ENCODE peak calls at places on chromosomes 5 and 9, in five cellular contexts. U is CD8-positive, alpha-beta T cell; V is endodermal cell; T is HepG2; P is neural progenitor cell. Q is an unnamed sample. For H3K4me1, the result is how much of the 10 kb centered on the place peaks cover.

GRCh38 chr9:8694983-8695588 is 895.5 kb upstream of the DMAC1 start:
- DNase-seq in P (peak), T (no peak), U (no peak), V (no peak), Q (no peak)

GRCh38 chr9:130833324-130833990 is 1.6 kb upstream of the ABL1 start:
- DNase-seq in P (no peak), T (no peak), U (no peak), V (no peak), Q (no peak)

GRCh38 chr5:178309271-178310008 is 76.8 kb upstream of the PHYKPL start:
- DNase-seq in V (peak), P (no peak), U (no peak), T (no peak), Q (peak)

GRCh38 chr5:41832430-41832829 is 37.8 kb downstream of the OXCT1 start:
- DNase-seq in V (no peak), T (no peak), U (no peak), P (no peak), Q (no peak)

GRCh38 chr5:39107350-39107749 is 33.2 kb upstream of the RICTOR start:
- DNase-seq in U (no peak), T (no peak), P (no peak), V (no peak), Q (no peak)

GRCh38 chr5:5616247-5616895 is 193.9 kb downstream of the ICE1 start:
- DNase-seq in V (no peak), T (no peak), P (peak), U (no peak), Q (no peak)

GRCh38 chr9:81559741-81560140 is 129.6 kb downstream of the TLE1 start:
- DNase-seq in T (peak), V (no peak), U (no peak), P (no peak), Q (no peak)

GRCh38 chr5:181261320-181262085 is 560 bp upstream of the TRIM52 start:
- DNase-seq in U (peak), V (peak), P (peak), T (peak), Q (peak)

GRCh38 chr5:13606051-13606450 is 338.4 kb downstream of the DNAH5 start:
- DNase-seq in T (no peak), V (no peak), U (no peak), P (no peak), Q (no peak)

GRCh38 chr9:17134396-17134842 is 421 bp upstream of the CNTLN start:
- DNase-seq in U (no peak), V (no peak), T (no peak), P (no peak), Q (no peak)

GRCh38 chr9:5630038-5630507 is 1.2 kb downstream of the RIC1 start:
- DNase-seq in P (no peak), U (no peak), V (no peak), T (peak), Q (no peak)

GRCh38 chr9:89225587-89225986 is 47.0 kb upstream of the SHC3 start:
- DNase-seq in V (no peak), T (no peak), U (no peak), P (no peak), Q (no peak)
- H3K27ac ChIP-seq in V (peak), T (no peak), U (no peak), P (peak), Q (no peak)

GRCh38 chr9:121328876-121329681 is 41.0 kb downstream of the STOM start:
- DNase-seq in V (no peak), P (no peak), U (no peak), T (no peak), Q (no peak)

GRCh38 chr9:121325387-121325786 is 44.7 kb downstream of the STOM start:
- DNase-seq in V (no peak), U (no peak), P (no peak), T (no peak), Q (peak)

GRCh38 chr9:121326130-121326838 is 43.8 kb downstream of the STOM start:
- DNase-seq in P (peak), V (no peak), U (no peak), T (no peak), Q (peak)

GRCh38 chr9:121328476-121328875 is 41.6 kb downstream of the STOM start:
- DNase-seq in T (no peak), V (no peak), U (no peak), P (no peak), Q (no peak)

DNA sequence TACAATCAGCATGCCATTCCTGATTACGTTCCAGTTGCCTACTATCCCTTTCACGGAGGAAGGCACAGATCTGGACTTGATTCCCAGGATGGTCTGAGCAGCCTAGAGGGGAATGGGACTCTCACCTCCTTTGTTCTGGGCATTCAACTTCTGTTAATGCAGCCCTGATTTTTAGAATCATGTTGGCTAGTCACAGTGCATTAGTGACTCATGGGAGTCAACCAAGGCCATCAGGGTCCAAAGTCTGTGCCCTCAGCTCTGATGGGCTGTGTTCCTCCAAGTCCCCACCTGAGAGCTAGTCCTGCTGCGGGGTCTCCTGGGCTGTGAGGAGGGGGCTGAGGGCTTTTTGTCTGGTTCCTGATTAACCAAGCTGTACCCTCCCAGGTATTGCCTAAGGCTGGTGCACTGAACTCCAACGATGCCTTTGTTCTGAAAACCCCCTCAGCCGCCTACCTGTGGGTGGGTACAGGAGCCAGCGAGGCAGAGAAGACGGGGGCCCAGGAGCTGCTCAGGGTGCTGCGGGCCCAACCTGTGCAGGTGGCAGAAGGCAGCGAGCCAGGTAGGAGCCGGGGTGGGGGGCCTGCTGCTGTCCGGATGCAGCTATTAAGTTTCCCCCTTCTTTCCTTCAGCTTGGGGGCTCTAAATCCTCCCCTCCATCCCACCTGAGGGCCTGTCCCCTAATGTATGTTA is 43.0 kb downstream of the STOM start:
- DNase-seq in U (no peak), P (no peak), T (peak), V (no peak), Q (no peak)
- H3K4me1 ChIP-seq in U (under half), P (under half), T (under half), V (under half), Q (half or more)

DNA sequence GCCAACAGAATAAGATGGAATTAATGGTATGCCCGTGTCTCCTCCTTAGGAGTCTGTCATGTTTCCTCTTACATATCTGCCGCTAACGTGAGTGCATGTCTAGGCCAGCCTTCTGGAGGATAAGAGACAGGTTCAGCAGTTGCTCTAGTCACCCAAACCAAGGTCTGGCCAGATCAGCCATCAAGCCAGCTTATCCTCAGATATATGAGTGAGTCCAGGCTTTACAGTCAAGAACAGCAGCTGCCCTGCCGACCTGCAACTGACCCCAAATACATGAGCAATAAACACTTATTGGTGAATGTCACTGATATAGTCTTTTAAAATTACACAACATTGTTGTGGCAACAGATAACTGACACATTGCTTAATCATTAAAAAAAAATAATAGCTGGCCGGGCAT is 123.5 kb downstream of the TSSK1B start:
- DNase-seq in U (no peak), P (no peak), T (no peak), V (no peak), Q (no peak)
- H3K27ac ChIP-seq in U (no peak), P (no peak), T (no peak), V (no peak), Q (no peak)

DNA sequence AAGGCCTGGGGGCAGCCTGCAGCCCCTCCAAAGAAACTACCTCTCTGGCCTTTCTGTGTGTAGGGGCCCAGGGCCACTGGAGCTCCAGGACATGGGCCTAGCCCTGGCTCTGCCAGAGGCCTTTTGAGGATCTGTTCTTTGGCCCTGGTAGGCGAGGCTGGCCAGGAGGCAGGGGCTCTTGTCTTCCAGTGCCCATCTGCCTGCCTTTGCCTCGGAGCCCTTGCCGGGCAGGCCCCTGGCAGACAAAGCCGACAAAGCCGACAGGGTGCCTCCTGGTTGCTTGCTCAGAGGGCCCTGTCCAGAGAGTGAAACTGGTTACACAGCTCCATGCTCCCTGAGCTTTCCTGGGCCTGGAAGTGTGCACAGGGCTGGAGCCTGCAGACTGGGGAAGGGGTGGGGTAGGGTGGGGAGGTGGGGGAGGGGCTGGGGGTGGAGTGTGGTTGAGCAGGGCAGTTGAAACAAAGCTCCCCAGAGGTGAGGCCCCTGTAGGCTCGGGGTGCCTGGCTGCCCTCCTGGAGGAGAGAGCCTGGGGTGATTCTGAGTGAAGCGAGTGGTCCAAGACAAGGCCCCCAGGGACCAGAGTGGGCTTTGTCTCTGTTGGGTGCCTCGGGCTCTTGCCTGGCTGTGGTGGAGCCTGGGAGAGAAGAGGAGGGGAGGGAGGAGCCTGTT is 29.3 kb downstream of the PTPA start:
- DNase-seq in P (peak), T (peak), U (no peak), V (peak), Q (no peak)
- H3K4me1 ChIP-seq in P (under half), T (half or more), U (under half), V (under half), Q (half or more)

GRCh38 chr5:155883966-155884555 is 442.9 kb upstream of the SGCD start:
- DNase-seq in V (peak), P (peak), U (no peak), T (no peak), Q (no peak)

DNA sequence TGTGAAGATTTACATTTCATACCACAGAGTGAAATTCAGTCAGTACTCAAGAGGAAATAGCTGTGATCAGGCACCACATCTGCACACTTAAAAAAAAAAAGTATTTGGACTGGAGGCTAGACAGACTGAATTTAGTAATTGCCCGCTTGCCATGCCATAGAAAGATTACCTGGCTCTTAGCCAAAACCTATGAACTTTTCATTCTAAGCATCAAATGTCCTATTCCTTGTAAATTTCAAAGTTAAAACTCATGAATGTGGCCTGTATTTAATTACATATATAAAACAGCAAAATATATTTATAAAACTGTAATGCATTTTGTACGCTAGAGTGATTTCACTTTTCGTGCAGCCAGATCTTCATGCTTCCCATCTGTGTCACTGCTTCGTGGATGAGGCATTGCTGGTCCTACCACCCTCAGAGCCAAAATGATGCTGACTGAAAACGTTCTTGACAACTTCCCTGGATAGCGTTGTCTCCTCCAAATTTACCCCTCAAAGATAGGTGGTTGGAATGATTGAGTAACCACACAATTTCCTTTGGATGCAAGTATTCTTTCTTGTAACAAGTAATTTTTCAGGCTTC is 447.9 kb upstream of the SGCD start:
- DNase-seq in P (no peak), V (no peak), U (no peak), T (no peak), Q (no peak)
- H3K27ac ChIP-seq in P (no peak), V (no peak), U (no peak), T (no peak), Q (no peak)

DNA sequence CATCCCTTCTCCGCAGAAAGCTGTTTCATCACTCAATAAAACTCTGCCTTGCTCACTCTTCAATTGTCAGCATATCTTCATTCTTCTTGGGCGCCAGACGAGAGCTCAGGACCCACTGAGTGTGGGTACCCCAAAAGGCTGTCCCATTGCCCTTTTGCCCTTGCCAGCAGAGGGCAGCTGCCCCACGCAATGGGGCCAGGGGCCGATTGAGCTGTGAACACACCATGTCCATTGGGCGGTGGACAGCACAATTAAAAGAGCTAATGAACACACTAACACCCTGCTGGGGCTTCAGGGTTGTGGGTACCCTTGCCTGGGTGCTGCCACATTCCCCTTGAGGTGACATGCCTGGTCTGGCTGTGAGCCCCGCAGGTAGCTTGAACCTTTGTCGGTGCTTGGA is 487.2 kb upstream of the NUDT12 start:
- DNase-seq in P (no peak), U (no peak), V (no peak), T (no peak), Q (no peak)
- H3K4me1 ChIP-seq in P (under half), U (under half), V (under half), T (under half), Q (under half)

GRCh38 chr5:138275379-138275782 is 960 bp upstream of the GFRA3 start:
- DNase-seq in V (peak), P (no peak), T (peak), U (no peak), Q (no peak)
- H3K27ac ChIP-seq in V (no peak), P (no peak), T (no peak), U (no peak), Q (no peak)

DNA sequence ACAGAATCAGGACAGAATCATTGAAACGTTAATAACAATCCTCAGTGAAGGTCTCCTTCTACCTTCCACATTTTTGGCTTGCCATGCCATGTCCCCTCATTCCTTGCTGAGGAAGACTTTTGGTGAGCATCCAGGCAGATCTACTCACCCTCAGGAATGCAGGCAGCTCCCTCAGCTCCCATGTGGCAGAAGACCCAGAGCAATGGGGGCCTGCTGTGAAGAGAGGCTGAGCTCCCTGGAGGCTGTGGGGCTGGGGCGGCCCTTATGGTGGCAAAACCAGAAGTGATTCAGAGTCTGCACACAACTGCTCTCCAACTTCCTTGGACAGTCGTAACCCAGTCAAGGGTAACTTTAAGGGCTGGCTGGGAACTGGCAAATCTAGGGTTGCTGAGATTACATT is 247.2 kb upstream of the EFNA5 start:
- DNase-seq in V (no peak), P (no peak), U (no peak), T (no peak), Q (no peak)
- H3K4me1 ChIP-seq in V (under half), P (under half), U (under half), T (under half), Q (under half)

Q was measured in lower lobe of right lung.